ENCODE peak calls at places on chromosomes 12 and 14, in nine cellular contexts. One of them, this sample, is unnamed.
A peak's percentile ranks its signal among the peaks of the same experiment; 100 is the strongest.

GRCh38 chr12:89863332-89863938 is 154.8 kb upstream of the ATP2B1 start:
- DNase-seq in GM12891: no peak
- DNase-seq in adrenal gland: no peak
- DNase-seq in NB4: peak; percentile 37
- DNase-seq in A549: no peak
- DNase-seq in body of pancreas: no peak
- DNase-seq in K562: no peak
- DNase-seq in lower leg skin: no peak
- DNase-seq in suprapubic skin: no peak
- DNase-seq in this sample: no peak

GRCh38 chr14:85205875-85206274 is 324.1 kb upstream of the FLRT2 start:
- DNase-seq in GM12891: no peak
- DNase-seq in adrenal gland: no peak
- DNase-seq in NB4: no peak
- DNase-seq in A549: no peak
- DNase-seq in body of pancreas: no peak
- DNase-seq in K562: no peak
- DNase-seq in lower leg skin: no peak
- DNase-seq in suprapubic skin: no peak
- DNase-seq in this sample: no peak

GRCh38 chr14:75435473-75435872 is 7.7 kb downstream of the JDP2 start:
- DNase-seq in GM12891: no peak
- DNase-seq in adrenal gland: no peak
- DNase-seq in NB4: peak; percentile 57
- DNase-seq in A549: no peak
- DNase-seq in body of pancreas: no peak
- DNase-seq in K562: no peak
- DNase-seq in lower leg skin: no peak
- DNase-seq in suprapubic skin: peak; percentile 21
- DNase-seq in this sample: no peak

GRCh38 chr14:75127903-75128595 is 1.2 kb upstream of the NEK9 start:
- DNase-seq in GM12891: no peak
- DNase-seq in adrenal gland: no peak
- DNase-seq in NB4: peak; percentile 51
- DNase-seq in A549: no peak
- DNase-seq in body of pancreas: no peak
- DNase-seq in K562: no peak
- DNase-seq in lower leg skin: no peak
- DNase-seq in suprapubic skin: no peak
- DNase-seq in this sample: no peak

GRCh38 chr14:69592923-69593677 is 18.3 kb upstream of the SUSD6 start:
- DNase-seq in GM12891: no peak
- DNase-seq in adrenal gland: no peak
- DNase-seq in NB4: no peak
- DNase-seq in A549: no peak
- DNase-seq in body of pancreas: no peak
- DNase-seq in K562: no peak
- DNase-seq in lower leg skin: no peak
- DNase-seq in suprapubic skin: no peak
- DNase-seq in this sample: no peak

GRCh38 chr14:55731881-55732498 is 152.0 kb downstream of the KTN1 start:
- DNase-seq in GM12891: no peak
- DNase-seq in adrenal gland: peak; percentile 56
- DNase-seq in NB4: peak; percentile 46
- DNase-seq in A549: no peak
- DNase-seq in body of pancreas: peak; percentile 45
- DNase-seq in K562: no peak
- DNase-seq in lower leg skin: no peak
- DNase-seq in suprapubic skin: no peak
- DNase-seq in this sample: no peak

GRCh38 chr12:100698518-100698917 is 96.1 kb upstream of the ANO4 start:
- DNase-seq in GM12891: no peak
- DNase-seq in adrenal gland: no peak
- DNase-seq in NB4: no peak
- DNase-seq in A549: no peak
- DNase-seq in body of pancreas: no peak
- DNase-seq in K562: no peak
- DNase-seq in lower leg skin: no peak
- DNase-seq in suprapubic skin: no peak
- DNase-seq in this sample: no peak

GRCh38 chr12:58310828-58311273 is 369.5 kb downstream of the ATP23 start:
- DNase-seq in GM12891: no peak
- DNase-seq in adrenal gland: no peak
- DNase-seq in NB4: peak; percentile 19
- DNase-seq in A549: peak; percentile 95
- DNase-seq in body of pancreas: no peak
- DNase-seq in K562: peak; percentile 9
- DNase-seq in lower leg skin: peak; percentile 18
- DNase-seq in suprapubic skin: no peak
- DNase-seq in this sample: no peak

GRCh38 chr12:92503029-92503931 is 199.5 kb upstream of the PLEKHG7 start:
- DNase-seq in GM12891: no peak
- DNase-seq in adrenal gland: no peak
- DNase-seq in NB4: no peak
- DNase-seq in A549: no peak
- DNase-seq in body of pancreas: peak; percentile 42
- DNase-seq in K562: no peak
- DNase-seq in lower leg skin: no peak
- DNase-seq in suprapubic skin: no peak
- DNase-seq in this sample: no peak

GRCh38 chr12:54945082-54945481 is 39.5 kb downstream of the TESPA1 start:
- DNase-seq in GM12891: no peak
- DNase-seq in adrenal gland: no peak
- DNase-seq in NB4: no peak
- DNase-seq in A549: no peak
- DNase-seq in body of pancreas: no peak
- DNase-seq in K562: no peak
- DNase-seq in lower leg skin: no peak
- DNase-seq in suprapubic skin: no peak
- DNase-seq in this sample: no peak

GRCh38 chr12:84079621-84080020 is 833.0 kb downstream of the SLC6A15 start:
- DNase-seq in GM12891: no peak
- DNase-seq in adrenal gland: no peak
- DNase-seq in NB4: no peak
- DNase-seq in A549: no peak
- DNase-seq in body of pancreas: no peak
- DNase-seq in K562: no peak
- DNase-seq in lower leg skin: no peak
- DNase-seq in suprapubic skin: no peak
- DNase-seq in this sample: no peak

GRCh38 chr14:62847168-62847567 is 198.1 kb downstream of the KCNH5 start:
- DNase-seq in GM12891: no peak
- DNase-seq in adrenal gland: no peak
- DNase-seq in NB4: no peak
- DNase-seq in A549: no peak
- DNase-seq in body of pancreas: no peak
- DNase-seq in K562: no peak
- DNase-seq in lower leg skin: no peak
- DNase-seq in suprapubic skin: no peak
- DNase-seq in this sample: no peak

GRCh38 chr14:53452005-53452678 is 299.0 kb upstream of the DDHD1 start:
- DNase-seq in GM12891: no peak
- DNase-seq in adrenal gland: no peak
- DNase-seq in NB4: no peak
- DNase-seq in A549: no peak
- DNase-seq in body of pancreas: no peak
- DNase-seq in K562: no peak
- DNase-seq in lower leg skin: no peak
- DNase-seq in suprapubic skin: no peak
- DNase-seq in this sample: no peak

GRCh38 chr14:102080183-102081080 is 6.4 kb downstream of the HSP90AA1 start:
- DNase-seq in GM12891: no peak
- DNase-seq in adrenal gland: no peak
- DNase-seq in NB4: no peak
- DNase-seq in A549: no peak
- DNase-seq in body of pancreas: no peak
- DNase-seq in K562: no peak
- DNase-seq in lower leg skin: no peak
- DNase-seq in suprapubic skin: no peak
- DNase-seq in this sample: no peak
- TF ChIP-seq POLR2A in GM12891: peak; percentile 36
- TF ChIP-seq POLR2A in adrenal gland: no peak
- TF ChIP-seq POLR2A in NB4: no peak
- TF ChIP-seq POLR2A in A549: no peak
- TF ChIP-seq POLR2A in body of pancreas: no peak
- TF ChIP-seq POLR2A in K562: peak; percentile 56
- TF ChIP-seq POLR2A in lower leg skin: no peak
- TF ChIP-seq POLR2A in suprapubic skin: no peak
- TF ChIP-seq POLR2A in this sample: no peak

DNA sequence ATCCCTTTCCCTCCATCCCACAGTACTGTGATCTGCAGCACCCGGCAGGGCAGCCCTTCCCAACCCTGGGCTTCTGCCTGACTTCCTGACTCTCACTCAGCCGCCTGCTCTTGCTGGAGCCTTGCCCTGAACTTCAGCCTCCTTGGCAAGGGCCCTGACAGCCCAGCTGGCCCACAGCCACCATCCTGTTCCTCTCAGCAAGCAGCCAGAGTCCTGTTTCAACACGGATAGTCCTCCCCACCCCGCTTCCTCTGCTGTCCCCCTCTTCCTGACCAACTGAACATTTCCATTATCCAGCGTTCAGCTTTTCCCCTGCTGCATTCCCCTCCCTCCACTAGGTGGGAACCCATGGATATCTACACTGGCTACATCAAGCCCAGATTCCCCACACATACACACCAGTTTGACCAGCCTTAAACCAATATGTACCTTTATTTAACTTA is 74.0 kb upstream of the MDM1 start:
- DNase-seq in GM12891: no peak
- DNase-seq in adrenal gland: peak; percentile 95
- DNase-seq in NB4: peak; percentile 30
- DNase-seq in A549: peak; percentile 59
- DNase-seq in body of pancreas: peak; percentile 94
- DNase-seq in K562: peak; percentile 12
- DNase-seq in lower leg skin: peak; percentile 90
- DNase-seq in suprapubic skin: peak; percentile 93
- DNase-seq in this sample: peak; percentile 97
- TF ChIP-seq POLR2A in GM12891: no peak
- TF ChIP-seq POLR2A in adrenal gland: no peak
- TF ChIP-seq POLR2A in NB4: no peak
- TF ChIP-seq POLR2A in A549: no peak
- TF ChIP-seq POLR2A in body of pancreas: no peak
- TF ChIP-seq POLR2A in K562: no peak
- TF ChIP-seq POLR2A in lower leg skin: no peak
- TF ChIP-seq POLR2A in suprapubic skin: no peak
- TF ChIP-seq POLR2A in this sample: no peak

GRCh38 chr12:38904932-38905479 is 385 bp downstream of the CPNE8 start:
- DNase-seq in GM12891: peak; percentile 30
- DNase-seq in adrenal gland: peak; percentile 91
- DNase-seq in NB4: peak; percentile 14
- DNase-seq in A549: peak; percentile 94
- DNase-seq in body of pancreas: peak; percentile 81
- DNase-seq in K562: peak; percentile 22
- DNase-seq in lower leg skin: peak; percentile 90
- DNase-seq in suprapubic skin: peak; percentile 91
- DNase-seq in this sample: no peak
- TF ChIP-seq POLR2A in GM12891: peak; percentile 23
- TF ChIP-seq POLR2A in adrenal gland: no peak
- TF ChIP-seq POLR2A in NB4: no peak
- TF ChIP-seq POLR2A in A549: peak; percentile 49
- TF ChIP-seq POLR2A in body of pancreas: no peak
- TF ChIP-seq POLR2A in K562: no peak
- TF ChIP-seq POLR2A in lower leg skin: no peak
- TF ChIP-seq POLR2A in suprapubic skin: no peak
- TF ChIP-seq POLR2A in this sample: no peak

DNA sequence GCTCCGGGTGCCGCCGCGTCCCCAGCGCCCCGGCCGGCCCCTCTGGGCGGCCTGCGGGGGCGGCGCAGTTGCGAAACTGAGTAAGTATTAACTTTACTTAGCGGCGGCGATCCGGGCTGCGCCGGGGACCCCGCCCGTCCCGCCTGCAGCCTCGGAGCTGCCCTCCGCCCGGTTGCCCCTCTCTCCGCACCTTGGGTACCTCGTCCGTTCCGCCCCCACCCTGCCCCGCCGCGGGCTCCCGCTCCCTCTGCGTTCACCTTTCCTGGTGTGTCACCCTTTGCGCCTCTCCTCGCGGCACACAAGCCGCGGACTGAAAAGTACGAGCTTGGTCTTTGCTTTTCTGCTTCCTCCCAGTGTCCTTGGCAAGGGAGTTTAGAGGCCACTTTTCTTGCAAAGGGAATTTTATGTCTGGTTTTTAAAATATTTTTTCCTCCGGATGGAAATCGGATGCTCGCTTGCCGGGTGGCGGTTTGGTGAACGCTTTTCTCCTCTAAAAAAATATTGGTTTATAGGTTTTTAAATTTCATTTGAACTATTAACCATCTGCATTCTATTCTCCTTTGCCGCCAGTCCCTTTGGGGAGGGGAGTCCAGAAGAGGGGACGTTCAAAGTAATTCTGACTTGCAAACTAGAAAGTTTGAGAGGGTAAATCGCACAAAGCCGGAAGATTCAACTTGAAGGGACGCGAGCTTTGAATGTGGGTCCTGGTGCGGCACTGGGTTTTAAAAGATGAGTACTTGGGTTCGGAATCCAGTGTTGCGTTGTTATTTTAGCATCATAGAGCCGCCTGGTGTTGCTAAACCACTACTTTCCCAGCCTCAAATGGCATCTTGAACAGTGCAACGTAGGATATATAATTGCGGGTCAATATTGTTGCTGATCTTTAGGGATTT is 833 bp downstream of the RASSF8 start:
- DNase-seq in GM12891: peak; percentile 23
- DNase-seq in adrenal gland: peak; percentile 68
- DNase-seq in NB4: peak; percentile 81
- DNase-seq in A549: peak; percentile 46
- DNase-seq in body of pancreas: peak; percentile 53
- DNase-seq in K562: no peak
- DNase-seq in lower leg skin: peak; percentile 50
- DNase-seq in suprapubic skin: no peak
- DNase-seq in this sample: no peak
- TF ChIP-seq POLR2A in GM12891: no peak
- TF ChIP-seq POLR2A in adrenal gland: peak; percentile 50
- TF ChIP-seq POLR2A in NB4: no peak
- TF ChIP-seq POLR2A in A549: no peak
- TF ChIP-seq POLR2A in body of pancreas: no peak
- TF ChIP-seq POLR2A in K562: no peak
- TF ChIP-seq POLR2A in lower leg skin: no peak
- TF ChIP-seq POLR2A in suprapubic skin: no peak
- TF ChIP-seq POLR2A in this sample: no peak

GRCh38 chr12:117063162-117063911 is 35.9 kb downstream of the TESC start:
- DNase-seq in GM12891: no peak
- DNase-seq in adrenal gland: no peak
- DNase-seq in NB4: peak; percentile 100
- DNase-seq in A549: no peak
- DNase-seq in body of pancreas: no peak
- DNase-seq in K562: no peak
- DNase-seq in lower leg skin: peak; percentile 21
- DNase-seq in suprapubic skin: no peak
- DNase-seq in this sample: no peak
- TF ChIP-seq POLR2A in GM12891: no peak
- TF ChIP-seq POLR2A in adrenal gland: no peak
- TF ChIP-seq POLR2A in NB4: no peak
- TF ChIP-seq POLR2A in A549: no peak
- TF ChIP-seq POLR2A in body of pancreas: no peak
- TF ChIP-seq POLR2A in K562: no peak
- TF ChIP-seq POLR2A in lower leg skin: no peak
- TF ChIP-seq POLR2A in suprapubic skin: no peak
- TF ChIP-seq POLR2A in this sample: no peak